ENCODE peak calls at places on chromosome 5, in nine cellular contexts. J, X, O, F, V, L, C, H and S are unnamed samples.

GRCh38 chr5:56606202-56606601 is 209.1 kb upstream of the MAP3K1 start:
- DNase-seq in L (no peak), C (no peak), O (no peak), V (no peak), F (no peak), X (no peak), H (no peak), J (no peak), S (no peak)

GRCh38 chr5:40904205-40904993 is 4.9 kb upstream of the C7 start:
- DNase-seq in L (peak), O (no peak), H (peak), C (peak), X (peak), V (no peak), F (no peak), J (peak), S (peak)

GRCh38 chr5:10162468-10162867 is 87.2 kb downstream of the ATPSCKMT start:
- DNase-seq in X (no peak), C (no peak), J (no peak), F (no peak), V (no peak), H (no peak), L (no peak), O (no peak), S (no peak)

GRCh38 chr5:132458651-132459030 is 31.9 kb downstream of the IRF1 start:
- DNase-seq in H (no peak), O (no peak), C (no peak), L (no peak), F (peak), J (no peak), V (no peak), X (peak), S (no peak)

GRCh38 chr5:30918171-30918570 is 275.3 kb upstream of the CDH6 start:
- DNase-seq in F (no peak), C (no peak), O (no peak), H (no peak), X (no peak), J (no peak), L (no peak), V (no peak), S (no peak)

GRCh38 chr5:78275998-78276543 is 18.4 kb downstream of the AP3B1 start:
- DNase-seq in L (no peak), C (no peak), F (no peak), V (no peak), H (no peak), O (no peak), X (peak), J (no peak), S (no peak)

GRCh38 chr5:41447761-41448510 is 62.5 kb downstream of the PLCXD3 start:
- DNase-seq in F (no peak), X (no peak), V (no peak), C (no peak), O (no peak), J (no peak), L (no peak), H (no peak), S (no peak)

GRCh38 chr5:151042453-151043093 is 22.2 kb downstream of the GPX3 start:
- DNase-seq in X (no peak), H (no peak), C (peak), V (no peak), J (no peak), F (no peak), L (no peak), O (no peak), S (no peak)

GRCh38 chr5:89733772-89734171 is 675.8 kb downstream of the CETN3 start:
- DNase-seq in X (no peak), V (no peak), H (no peak), L (no peak), F (no peak), C (no peak), O (no peak), J (no peak), S (no peak)

GRCh38 chr5:134594336-134594735 is 38.3 kb downstream of the SAR1B start:
- DNase-seq in O (no peak), H (no peak), X (no peak), V (no peak), C (no peak), F (no peak), L (peak), J (no peak), S (no peak)

GRCh38 chr5:74032617-74033016 is 406.6 kb downstream of the ARHGEF28 start:
- DNase-seq in O (no peak), F (no peak), X (no peak), J (no peak), L (no peak), C (no peak), V (no peak), H (no peak), S (no peak)

GRCh38 chr5:147558131-147558730 is 48.4 kb upstream of the DPYSL3 start:
- DNase-seq in O (no peak), C (no peak), F (no peak), V (no peak), H (no peak), X (peak), L (no peak), J (no peak), S (no peak)

GRCh38 chr5:149611327-149611726 is 30.0 kb downstream of the ARHGEF37 start:
- DNase-seq in V (no peak), X (peak), H (no peak), O (no peak), C (peak), F (no peak), L (peak), J (no peak), S (no peak)